ENCODE peak calls at places on chromosomes 13 and 19, in six cellular contexts. V, S, A, G, E and D are unnamed samples.
A peak's percentile ranks its signal among the peaks of the same experiment; 100 is the strongest.

GRCh38 chr13:77374786-77375185 is 47.9 kb upstream of the MYCBP2 start:
- DNase-seq in G (no peak), E (no peak), S (no peak), V (no peak), A (no peak), D (no peak)

GRCh38 chr13:100825551-100825950 is 151.0 kb upstream of the TMTC4 start:
- DNase-seq in E (no peak), A (no peak), V (no peak), S (no peak), G (no peak), D (no peak)

GRCh38 chr19:44592451-44592890 is 20.9 kb upstream of the IGSF23 start:
- DNase-seq in E (no peak), A (no peak), V (no peak), G (no peak), S (no peak), D (peak; percentile 49)

GRCh38 chr13:103022328-103022727 is 43.9 kb downstream of the SLC10A2 start:
- DNase-seq in E (no peak), G (no peak), V (no peak), S (no peak), A (no peak), D (no peak)

GRCh38 chr19:6891761-6892385 is 4.5 kb downstream of the ADGRE1 start:
- DNase-seq in A (no peak), S (no peak), G (no peak), V (no peak), E (no peak), D (no peak)

GRCh38 chr13:44399045-44399444 is 25.4 kb downstream of the SERP2 start:
- DNase-seq in G (no peak), S (no peak), A (no peak), V (no peak), E (no peak), D (no peak)

GRCh38 chr19:4693078-4693350 is 22.9 kb upstream of the MYDGF start:
- DNase-seq in V (no peak), S (no peak), A (no peak), G (no peak), E (no peak), D (no peak)

GRCh38 chr13:48110930-48111721 is 16.2 kb upstream of the MED4 start:
- DNase-seq in G (no peak), S (peak; percentile 13), V (peak; percentile 41), A (no peak), E (no peak), D (no peak)

GRCh38 chr19:22422220-22422619 is at the start of gene ZNF98:
- DNase-seq in G (no peak), V (peak; percentile 32), A (no peak), E (no peak), S (no peak), D (no peak)

GRCh38 chr19:18433039-18433691 is 4.8 kb downstream of the ISYNA1 start:
- DNase-seq in V (peak; percentile 72), S (no peak), A (peak; percentile 62), G (peak; percentile 81), E (peak; percentile 69), D (peak; percentile 60)

GRCh38 chr19:45632468-45633196 is 6.6 kb downstream of the EML2 start:
- DNase-seq in A (peak; percentile 26), V (peak; percentile 94), G (peak; percentile 87), S (peak; percentile 74), E (peak; percentile 96), D (no peak)

GRCh38 chr19:36032251-36033104 is at the start of gene CLIP3:
- DNase-seq in S (peak; percentile 72), V (no peak), E (peak; percentile 81), A (peak; percentile 83), G (peak; percentile 86), D (no peak)

GRCh38 chr13:46647514-46648065 is 94.6 kb downstream of the LRCH1 start:
- DNase-seq in A (no peak), E (no peak), G (peak; percentile 26), V (no peak), S (no peak), D (no peak)

GRCh38 chr19:663682-664117 is 686 bp upstream of the RNF126 start:
- DNase-seq in A (no peak), S (no peak), G (no peak), V (no peak), E (no peak), D (no peak)

GRCh38 chr13:31162151-31163008 is 676 bp upstream of the HSPH1 start:
- DNase-seq in E (peak; percentile 94), S (peak; percentile 90), A (peak; percentile 94), G (peak; percentile 97), V (peak; percentile 98), D (peak; percentile 97)

GRCh38 chr13:31538067-31539042 is 201.0 kb upstream of the RXFP2 start:
- DNase-seq in V (no peak), S (no peak), A (no peak), E (no peak), G (peak; percentile 31), D (peak; percentile 20)

GRCh38 chr13:73767747-73768315 is 366.4 kb downstream of the KLF12 start:
- DNase-seq in E (peak; percentile 29), G (peak; percentile 27), A (no peak), V (no peak), S (peak; percentile 3), D (no peak)

GRCh38 chr19:4557186-4557970 is 2.1 kb downstream of the SEMA6B start:
- DNase-seq in E (peak; percentile 67), V (no peak), A (no peak), S (no peak), G (no peak), D (no peak)

GRCh38 chr13:112638157-112638750 is 50.3 kb upstream of the TUBGCP3 start:
- DNase-seq in V (no peak), A (no peak), G (no peak), E (no peak), S (no peak), D (no peak)

GRCh38 chr19:18500820-18501219 is 21.1 kb downstream of the ELL start:
- DNase-seq in S (no peak), A (peak; percentile 74), G (no peak), V (no peak), E (no peak), D (no peak)

GRCh38 chr19:53160350-53160749 is 1.5 kb upstream of the ZNF347 start:
- DNase-seq in A (no peak), G (no peak), V (no peak), E (no peak), S (no peak), D (no peak)

GRCh38 chr19:37691881-37692504 is 27.6 kb downstream of the ZNF607 start:
- DNase-seq in E (peak; percentile 72), S (peak; percentile 79), A (peak; percentile 84), V (peak; percentile 85), G (peak; percentile 89), D (no peak)

GRCh38 chr13:61779456-61779855 is 363.8 kb upstream of the PCDH20 start:
- DNase-seq in E (no peak), V (no peak), S (no peak), G (no peak), A (no peak), D (no peak)

GRCh38 chr13:90686438-90686837 is 661.0 kb upstream of the MIR17HG start:
- DNase-seq in V (no peak), G (no peak), S (no peak), A (no peak), E (no peak), D (no peak)

GRCh38 chr13:35484384-35484783 is 7.9 kb upstream of the MAB21L1 start:
- DNase-seq in A (no peak), G (peak; percentile 54), S (no peak), V (no peak), E (no peak), D (no peak)

GRCh38 chr13:49308104-49308875 is 60.6 kb downstream of the CDADC1 start:
- DNase-seq in A (peak; percentile 95), E (no peak), G (no peak), V (peak; percentile 57), S (no peak), D (no peak)

GRCh38 chr19:4970558-4971423 is 1.9 kb downstream of the KDM4B start:
- DNase-seq in V (peak; percentile 68), G (no peak), A (no peak), S (no peak), E (no peak), D (peak; percentile 37)

GRCh38 chr13:112209266-112209665 is 142.3 kb downstream of the SOX1 start:
- DNase-seq in S (no peak), A (no peak), G (no peak), E (no peak), V (no peak), D (no peak)

GRCh38 chr19:12544401-12544876 is 6.8 kb downstream of the ZNF564 start:
- DNase-seq in V (no peak), S (no peak), E (no peak), G (no peak), A (no peak), D (no peak)

GRCh38 chr13:77519808-77520207 is 15.7 kb upstream of the SCEL start:
- DNase-seq in V (no peak), G (no peak), E (no peak), S (no peak), A (no peak), D (no peak)

GRCh38 chr13:110758195-110758594 is 44.7 kb downstream of the ING1 start:
- DNase-seq in V (no peak), S (no peak), G (no peak), E (no peak), A (no peak), D (no peak)

GRCh38 chr19:41795031-41795461 is 1.3 kb upstream of the CEACAM3 start:
- DNase-seq in A (no peak), G (peak; percentile 67), V (peak; percentile 57), S (peak; percentile 48), E (peak; percentile 76), D (peak; percentile 33)

GRCh38 chr13:99018418-99019180 is 40.7 kb upstream of the DOCK9 start:
- DNase-seq in S (no peak), G (no peak), V (no peak), A (no peak), E (no peak), D (no peak)

GRCh38 chr19:9144920-9145319 is 4.7 kb downstream of the ZNF317 start:
- DNase-seq in G (no peak), S (no peak), E (no peak), A (no peak), V (no peak), D (no peak)

GRCh38 chr19:412356-413355 is 3.7 kb upstream of the C2CD4C start:
- DNase-seq in V (no peak), A (no peak), E (peak; percentile 50), S (no peak), G (no peak), D (no peak)

GRCh38 chr19:15154002-15154612 is 46.7 kb downstream of the NOTCH3 start:
- DNase-seq in G (peak; percentile 52), S (peak; percentile 43), E (peak; percentile 82), A (no peak), V (peak; percentile 45), D (no peak)

GRCh38 chr19:16051254-16052025 is 24.9 kb upstream of the TPM4 start:
- DNase-seq in G (peak; percentile 58), E (no peak), S (no peak), V (no peak), A (no peak), D (no peak)

GRCh38 chr19:15286688-15287355 is 45.5 kb downstream of the BRD4 start:
- DNase-seq in V (no peak), S (no peak), E (no peak), A (no peak), G (no peak), D (no peak)